ENCODE peak calls at places on chromosomes 5 and 9, in six cellular contexts. One of them, this sample, is unnamed.

GRCh38 chr5:150516011-150516410 is 8.1 kb downstream of the NDST1 start:
- ATAC-seq in A549: peak; percentile 3
- ATAC-seq in K562: peak; percentile 83
- ATAC-seq in HepG2: peak; percentile 15
- ATAC-seq in GM12878: no peak
- ATAC-seq in upper lobe of left lung: peak; percentile 43
- ATAC-seq in this sample: no peak

GRCh38 chr9:137095664-137096517 is 9.1 kb downstream of the MAN1B1 start:
- ATAC-seq in A549: peak; percentile 40
- ATAC-seq in K562: peak; percentile 90
- ATAC-seq in HepG2: peak; percentile 82
- ATAC-seq in GM12878: peak; percentile 99
- ATAC-seq in upper lobe of left lung: no peak
- ATAC-seq in this sample: no peak

GRCh38 chr5:147234098-147234824 is 565 bp upstream of the STK32A start:
- ATAC-seq in A549: peak; percentile 46
- ATAC-seq in K562: no peak
- ATAC-seq in HepG2: no peak
- ATAC-seq in GM12878: no peak
- ATAC-seq in upper lobe of left lung: peak; percentile 60
- ATAC-seq in this sample: peak; percentile 59

GRCh38 chr9:69054989-69055388 is 19.4 kb downstream of the FXN start:
- ATAC-seq in A549: no peak
- ATAC-seq in K562: no peak
- ATAC-seq in HepG2: no peak
- ATAC-seq in GM12878: no peak
- ATAC-seq in upper lobe of left lung: peak; percentile 61
- ATAC-seq in this sample: no peak

GRCh38 chr9:92631452-92632211 is 38.3 kb downstream of the IPPK start:
- ATAC-seq in A549: no peak
- ATAC-seq in K562: no peak
- ATAC-seq in HepG2: no peak
- ATAC-seq in GM12878: peak; percentile 28
- ATAC-seq in upper lobe of left lung: no peak
- ATAC-seq in this sample: no peak

GRCh38 chr5:168691891-168692290 is 112.7 kb upstream of the PANK3 start:
- ATAC-seq in A549: no peak
- ATAC-seq in K562: peak; percentile 51
- ATAC-seq in HepG2: no peak
- ATAC-seq in GM12878: no peak
- ATAC-seq in upper lobe of left lung: no peak
- ATAC-seq in this sample: no peak

GRCh38 chr9:130461731-130462130 is 17.0 kb downstream of the ASS1 start:
- ATAC-seq in A549: no peak
- ATAC-seq in K562: no peak
- ATAC-seq in HepG2: no peak
- ATAC-seq in GM12878: no peak
- ATAC-seq in upper lobe of left lung: no peak
- ATAC-seq in this sample: no peak

GRCh38 chr5:77347435-77348098 is 137.1 kb downstream of the PDE8B start:
- ATAC-seq in A549: no peak
- ATAC-seq in K562: no peak
- ATAC-seq in HepG2: no peak
- ATAC-seq in GM12878: no peak
- ATAC-seq in upper lobe of left lung: no peak
- ATAC-seq in this sample: no peak

GRCh38 chr5:108249095-108249784 is 132.7 kb downstream of the FBXL17 start:
- ATAC-seq in A549: no peak
- ATAC-seq in K562: no peak
- ATAC-seq in HepG2: no peak
- ATAC-seq in GM12878: no peak
- ATAC-seq in upper lobe of left lung: no peak
- ATAC-seq in this sample: no peak

GRCh38 chr5:123776761-123777160 is 264.8 kb downstream of the CSNK1G3 start:
- ATAC-seq in A549: no peak
- ATAC-seq in K562: no peak
- ATAC-seq in HepG2: no peak
- ATAC-seq in GM12878: no peak
- ATAC-seq in upper lobe of left lung: no peak
- ATAC-seq in this sample: no peak

GRCh38 chr5:56918054-56918453 is 8.7 kb downstream of the SETD9 start:
- ATAC-seq in A549: peak; percentile 34
- ATAC-seq in K562: peak; percentile 63
- ATAC-seq in HepG2: peak; percentile 91
- ATAC-seq in GM12878: no peak
- ATAC-seq in upper lobe of left lung: no peak
- ATAC-seq in this sample: no peak

GRCh38 chr5:58940446-58940845 is 357.6 kb downstream of the RAB3C start:
- ATAC-seq in A549: no peak
- ATAC-seq in K562: no peak
- ATAC-seq in HepG2: no peak
- ATAC-seq in GM12878: no peak
- ATAC-seq in upper lobe of left lung: no peak
- ATAC-seq in this sample: no peak

GRCh38 chr5:14186132-14186830 is 43.1 kb downstream of the TRIO start:
- ATAC-seq in A549: peak; percentile 16
- ATAC-seq in K562: no peak
- ATAC-seq in HepG2: no peak
- ATAC-seq in GM12878: peak; percentile 45
- ATAC-seq in upper lobe of left lung: peak; percentile 34
- ATAC-seq in this sample: peak; percentile 61

GRCh38 chr5:32538031-32538547 is 47.3 kb upstream of the SUB1 start:
- ATAC-seq in A549: no peak
- ATAC-seq in K562: no peak
- ATAC-seq in HepG2: no peak
- ATAC-seq in GM12878: peak; percentile 81
- ATAC-seq in upper lobe of left lung: no peak
- ATAC-seq in this sample: no peak

GRCh38 chr5:18197734-18198133 is 563.5 kb downstream of the TAF11L14 start:
- ATAC-seq in A549: no peak
- ATAC-seq in K562: no peak
- ATAC-seq in HepG2: no peak
- ATAC-seq in GM12878: no peak
- ATAC-seq in upper lobe of left lung: no peak
- ATAC-seq in this sample: no peak

GRCh38 chr9:80125731-80126264 is 554.0 kb downstream of the TLE4 start:
- ATAC-seq in A549: no peak
- ATAC-seq in K562: no peak
- ATAC-seq in HepG2: no peak
- ATAC-seq in GM12878: no peak
- ATAC-seq in upper lobe of left lung: no peak
- ATAC-seq in this sample: no peak

GRCh38 chr9:31336391-31336790 is 1048.1 kb upstream of the ACO1 start:
- ATAC-seq in A549: no peak
- ATAC-seq in K562: no peak
- ATAC-seq in HepG2: no peak
- ATAC-seq in GM12878: no peak
- ATAC-seq in upper lobe of left lung: no peak
- ATAC-seq in this sample: no peak

DNA sequence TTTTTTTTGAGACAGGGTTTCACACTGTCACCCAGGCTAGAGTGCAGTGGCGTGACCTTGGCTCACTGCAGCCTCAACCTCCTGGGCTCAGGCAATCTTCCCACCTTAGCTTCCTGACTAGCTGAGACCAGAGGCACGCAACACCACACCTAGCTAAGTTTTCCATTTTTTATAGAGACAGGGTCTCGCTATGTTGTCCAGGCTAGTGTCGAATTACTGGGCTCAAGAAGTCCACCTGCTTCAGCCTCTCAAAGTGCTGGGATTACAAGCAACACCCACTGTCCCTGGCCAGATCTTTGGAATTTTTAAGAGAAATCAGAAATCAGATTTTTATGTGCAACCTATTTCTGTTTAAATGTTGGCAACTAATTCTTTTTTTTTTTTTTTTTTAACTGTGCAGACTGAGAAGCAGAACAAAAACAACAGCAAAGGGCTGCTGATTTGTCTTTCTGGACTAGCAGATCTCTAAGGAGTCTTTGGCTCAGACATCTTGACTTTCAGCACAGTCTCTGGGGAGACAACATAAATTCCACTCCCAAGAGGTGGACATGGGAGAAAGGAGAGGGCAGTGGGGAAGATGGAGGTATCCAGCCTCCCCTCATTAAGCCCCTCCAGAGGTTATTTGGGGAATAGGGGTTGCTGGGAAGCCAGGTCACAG is 54.4 kb upstream of the FABP6 start:
- ATAC-seq in A549: no peak
- ATAC-seq in K562: no peak
- ATAC-seq in HepG2: no peak
- ATAC-seq in GM12878: no peak
- ATAC-seq in upper lobe of left lung: no peak
- ATAC-seq in this sample: no peak
- TF ChIP-seq EP300 in A549: no peak
- TF ChIP-seq EP300 in K562: no peak
- TF ChIP-seq EP300 in HepG2: no peak
- TF ChIP-seq EP300 in GM12878: no peak
- TF ChIP-seq EP300 in upper lobe of left lung: no peak
- TF ChIP-seq EP300 in this sample: no peak

GRCh38 chr5:139022528-139022927 is 147.4 kb upstream of the LRRTM2 start:
- ATAC-seq in A549: no peak
- ATAC-seq in K562: no peak
- ATAC-seq in HepG2: no peak
- ATAC-seq in GM12878: no peak
- ATAC-seq in upper lobe of left lung: peak; percentile 56
- ATAC-seq in this sample: no peak

GRCh38 chr5:139023276-139023675 is 148.1 kb upstream of the LRRTM2 start:
- ATAC-seq in A549: no peak
- ATAC-seq in K562: no peak
- ATAC-seq in HepG2: no peak
- ATAC-seq in GM12878: no peak
- ATAC-seq in upper lobe of left lung: no peak
- ATAC-seq in this sample: no peak

GRCh38 chr5:139021346-139021745 is 146.2 kb upstream of the LRRTM2 start:
- ATAC-seq in A549: no peak
- ATAC-seq in K562: no peak
- ATAC-seq in HepG2: no peak
- ATAC-seq in GM12878: no peak
- ATAC-seq in upper lobe of left lung: no peak
- ATAC-seq in this sample: no peak

GRCh38 chr5:139027150-139027549 is 152.0 kb upstream of the LRRTM2 start:
- ATAC-seq in A549: no peak
- ATAC-seq in K562: no peak
- ATAC-seq in HepG2: no peak
- ATAC-seq in GM12878: peak; percentile 55
- ATAC-seq in upper lobe of left lung: no peak
- ATAC-seq in this sample: no peak
- TF ChIP-seq POLR2A in A549: no peak
- TF ChIP-seq POLR2A in K562: no peak
- TF ChIP-seq POLR2A in HepG2: no peak
- TF ChIP-seq POLR2A in GM12878: no peak
- TF ChIP-seq POLR2A in upper lobe of left lung: no peak
- TF ChIP-seq POLR2A in this sample: no peak

GRCh38 chr9:114396558-114397218 is 8.9 kb upstream of the AKNA start:
- ATAC-seq in A549: no peak
- ATAC-seq in K562: peak; percentile 64
- ATAC-seq in HepG2: no peak
- ATAC-seq in GM12878: no peak
- ATAC-seq in upper lobe of left lung: no peak
- ATAC-seq in this sample: no peak

GRCh38 chr9:114400219-114400618 is 12.4 kb upstream of the AKNA start:
- ATAC-seq in A549: no peak
- ATAC-seq in K562: no peak
- ATAC-seq in HepG2: no peak
- ATAC-seq in GM12878: no peak
- ATAC-seq in upper lobe of left lung: no peak
- ATAC-seq in this sample: no peak

GRCh38 chr9:114397219-114397847 is 9.6 kb upstream of the AKNA start:
- ATAC-seq in A549: peak; percentile 8
- ATAC-seq in K562: peak; percentile 27
- ATAC-seq in HepG2: peak; percentile 1
- ATAC-seq in GM12878: no peak
- ATAC-seq in upper lobe of left lung: no peak
- ATAC-seq in this sample: no peak

GRCh38 chr9:114399381-114399780 is 11.6 kb upstream of the AKNA start:
- ATAC-seq in A549: no peak
- ATAC-seq in K562: no peak
- ATAC-seq in HepG2: no peak
- ATAC-seq in GM12878: no peak
- ATAC-seq in upper lobe of left lung: no peak
- ATAC-seq in this sample: no peak

DNA sequence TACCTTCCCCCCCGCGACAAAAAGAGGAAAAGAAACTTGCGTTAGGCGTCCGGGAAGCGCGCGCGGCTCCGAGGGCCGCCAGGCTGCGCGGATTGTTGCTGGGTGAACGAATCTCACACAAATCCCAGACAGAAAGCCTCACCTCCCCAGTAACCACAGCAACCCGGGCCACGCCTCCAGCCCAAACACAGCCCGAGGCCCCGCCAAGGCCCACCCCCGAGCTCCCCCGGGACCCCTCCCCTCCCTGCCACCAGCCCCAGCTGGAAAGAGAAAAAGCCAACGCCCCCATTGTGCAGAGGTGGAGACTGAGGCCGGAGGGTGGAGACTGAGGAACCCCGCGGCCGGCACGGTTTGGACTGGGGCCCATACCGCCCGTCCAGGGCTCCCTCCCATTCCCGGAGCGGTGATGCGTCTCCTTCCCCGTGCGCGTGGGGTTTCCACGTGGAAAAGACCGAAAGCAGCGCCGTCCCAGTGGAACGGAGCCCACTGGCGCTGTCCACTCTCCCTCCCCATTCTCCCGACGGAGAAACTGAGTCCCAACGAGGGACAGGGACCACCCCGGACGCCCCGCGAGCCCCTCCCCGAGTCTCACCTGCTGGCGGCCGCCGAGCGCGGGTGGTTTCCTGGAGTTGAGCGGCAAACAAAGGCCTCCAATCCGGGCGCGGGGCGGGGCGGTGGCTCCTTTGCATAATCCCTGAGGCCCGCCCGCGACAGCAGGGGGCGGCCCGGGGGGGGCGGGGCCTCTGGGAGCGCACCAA is 10.2 kb upstream of the AKNA start:
- ATAC-seq in A549: peak; percentile 89
- ATAC-seq in K562: peak; percentile 93
- ATAC-seq in HepG2: peak; percentile 85
- ATAC-seq in GM12878: peak; percentile 89
- ATAC-seq in upper lobe of left lung: peak; percentile 97
- ATAC-seq in this sample: peak; percentile 94
- TF ChIP-seq EP300 in A549: no peak
- TF ChIP-seq EP300 in K562: no peak
- TF ChIP-seq EP300 in HepG2: no peak
- TF ChIP-seq EP300 in GM12878: peak; percentile 62
- TF ChIP-seq EP300 in upper lobe of left lung: no peak
- TF ChIP-seq EP300 in this sample: peak; percentile 10

GRCh38 chr5:139637438-139638089 is 10.6 kb upstream of the CXXC5 start:
- ATAC-seq in A549: no peak
- ATAC-seq in K562: peak; percentile 84
- ATAC-seq in HepG2: peak; percentile 67
- ATAC-seq in GM12878: peak; percentile 61
- ATAC-seq in upper lobe of left lung: peak; percentile 89
- ATAC-seq in this sample: peak; percentile 77

GRCh38 chr5:139639619-139640431 is 8.3 kb upstream of the CXXC5 start:
- ATAC-seq in A549: no peak
- ATAC-seq in K562: no peak
- ATAC-seq in HepG2: no peak
- ATAC-seq in GM12878: no peak
- ATAC-seq in upper lobe of left lung: no peak
- ATAC-seq in this sample: no peak

GRCh38 chr5:139636975-139637408 is 11.2 kb upstream of the CXXC5 start:
- ATAC-seq in A549: no peak
- ATAC-seq in K562: peak; percentile 7
- ATAC-seq in HepG2: peak; percentile 7
- ATAC-seq in GM12878: peak; percentile 53
- ATAC-seq in upper lobe of left lung: peak; percentile 3
- ATAC-seq in this sample: no peak

GRCh38 chr5:139638736-139639618 is 9.2 kb upstream of the CXXC5 start:
- ATAC-seq in A549: no peak
- ATAC-seq in K562: no peak
- ATAC-seq in HepG2: no peak
- ATAC-seq in GM12878: no peak
- ATAC-seq in upper lobe of left lung: no peak
- ATAC-seq in this sample: no peak

GRCh38 chr5:139638090-139638735 is 9.9 kb upstream of the CXXC5 start:
- ATAC-seq in A549: peak; percentile 7
- ATAC-seq in K562: peak; percentile 51
- ATAC-seq in HepG2: peak; percentile 30
- ATAC-seq in GM12878: peak; percentile 39
- ATAC-seq in upper lobe of left lung: peak; percentile 71
- ATAC-seq in this sample: peak; percentile 66
- TF ChIP-seq POLR2A in A549: no peak
- TF ChIP-seq POLR2A in K562: peak; percentile 40
- TF ChIP-seq POLR2A in HepG2: no peak
- TF ChIP-seq POLR2A in GM12878: peak; percentile 68
- TF ChIP-seq POLR2A in upper lobe of left lung: no peak
- TF ChIP-seq POLR2A in this sample: no peak